ENCODE peak calls at places on chromosomes 4 and X, in seven cellular contexts. O is A673, T is dermis microvascular lymphatic vessel endothelial cell, U is AML-193, B is AG20443, K is GM19239, E is AG09319. H is an unnamed sample.

GRCh38 chr4:185470503-185471195 is 884 bp downstream of the CCDC110 start:
- DNase-seq in O (peak), T (no peak), U (no peak), B (peak), K (no peak), E (no peak), H (peak)

GRCh38 chr4:4425119-4425690 is 38.3 kb downstream of the NSG1 start:
- DNase-seq in O (no peak), T (no peak), U (no peak), B (no peak), K (no peak), E (no peak), H (peak)

GRCh38 chr4:40848981-40849380 is 99.2 kb downstream of the NSUN7 start:
- DNase-seq in O (no peak), T (no peak), U (no peak), B (no peak), K (no peak), E (no peak), H (no peak)

GRCh38 chr4:41359069-41359769 is 102.5 kb downstream of the UCHL1 start:
- DNase-seq in O (peak), T (no peak), U (no peak), B (no peak), K (no peak), E (no peak), H (no peak)

GRCh38 chrX:149638860-149639259 is 7.3 kb upstream of the TMEM185A start:
- DNase-seq in O (no peak), T (no peak), U (no peak), B (peak), K (no peak), E (no peak), H (no peak)

GRCh38 chrX:69182818-69183375 is 17.6 kb upstream of the PJA1 start:
- DNase-seq in O (peak), T (no peak), U (no peak), B (no peak), K (no peak), E (no peak), H (no peak)

GRCh38 chrX:130173190-130173895 is 1.6 kb downstream of the RAB33A start:
- DNase-seq in O (no peak), T (no peak), U (peak), B (peak), K (no peak), E (peak), H (peak)

GRCh38 chr4:41977709-41978108 is 3.8 kb upstream of the DCAF4L1 start:
- DNase-seq in O (no peak), T (no peak), U (peak), B (peak), K (no peak), E (no peak), H (no peak)

GRCh38 chr4:139440971-139441370 is 12.9 kb upstream of the RAB33B start:
- DNase-seq in O (no peak), T (no peak), U (no peak), B (no peak), K (no peak), E (no peak), H (no peak)

GRCh38 chr4:77917075-77917474 is 54.4 kb downstream of the MRPL1 start:
- DNase-seq in O (no peak), T (no peak), U (no peak), B (no peak), K (no peak), E (no peak), H (no peak)

GRCh38 chrX:51192104-51192503 is 140.5 kb upstream of the NUDT10 start:
- DNase-seq in O (no peak), T (no peak), U (no peak), B (no peak), K (no peak), E (no peak), H (no peak)

GRCh38 chrX:15151267-15152196 is 118.4 kb downstream of the ASB9 start:
- DNase-seq in O (no peak), T (no peak), U (no peak), B (no peak), K (no peak), E (no peak), H (no peak)

GRCh38 chrX:136209016-136209738 is 42.0 kb downstream of the MAP7D3 start:
- DNase-seq in O (peak), T (no peak), U (no peak), B (peak), K (no peak), E (no peak), H (peak)

GRCh38 chr4:21790437-21791029 is 158.0 kb downstream of the KCNIP4 start:
- DNase-seq in O (peak), T (peak), U (peak), B (no peak), K (no peak), E (no peak), H (no peak)

GRCh38 chrX:47169726-47170515 is 23.7 kb upstream of the UBA1 start:
- DNase-seq in O (no peak), T (no peak), U (no peak), B (peak), K (no peak), E (no peak), H (peak)

GRCh38 chr4:121220698-121221097 is 56.6 kb upstream of the TNIP3 start:
- DNase-seq in O (peak), T (no peak), U (no peak), B (no peak), K (no peak), E (no peak), H (no peak)

GRCh38 chr4:107408968-107409367 is 311.1 kb downstream of the PAPSS1 start:
- DNase-seq in O (no peak), T (no peak), U (no peak), B (no peak), K (no peak), E (no peak), H (no peak)

GRCh38 chr4:125254111-125254510 is 60.6 kb upstream of the FAT4 start:
- DNase-seq in O (no peak), T (no peak), U (no peak), B (peak), K (no peak), E (no peak), H (no peak)

GRCh38 chrX:133958997-133959688 is 26.3 kb downstream of the GPC3 start:
- DNase-seq in O (no peak), T (no peak), U (no peak), B (no peak), K (no peak), E (no peak), H (no peak)

GRCh38 chr4:98802673-98803286 is 126.2 kb downstream of the EIF4E start:
- DNase-seq in O (peak), T (no peak), U (no peak), B (no peak), K (no peak), E (no peak), H (no peak)

GRCh38 chr4:159520074-159520473 is 417.2 kb downstream of the RAPGEF2 start:
- DNase-seq in O (no peak), T (no peak), U (no peak), B (no peak), K (no peak), E (no peak), H (no peak)

GRCh38 chrX:153600032-153600373 is 1.1 kb upstream of the CCNQ start:
- DNase-seq in O (no peak), T (no peak), U (no peak), B (no peak), K (no peak), E (no peak), H (no peak)

GRCh38 chr4:53189011-53189410 is 176.8 kb downstream of the SCFD2 start:
- DNase-seq in O (no peak), T (no peak), U (no peak), B (peak), K (no peak), E (peak), H (no peak)

GRCh38 chr4:25863347-25863784 is 578 bp upstream of the SEL1L3 start:
- DNase-seq in O (no peak), T (no peak), U (no peak), B (no peak), K (no peak), E (no peak), H (no peak)

GRCh38 chr4:23856630-23857029 is 33.2 kb downstream of the PPARGC1A start:
- DNase-seq in O (no peak), T (no peak), U (no peak), B (no peak), K (no peak), E (no peak), H (no peak)

GRCh38 chr4:76926841-76927240 is 22.7 kb upstream of the SEPTIN11 start:
- DNase-seq in O (no peak), T (no peak), U (no peak), B (no peak), K (no peak), E (no peak), H (no peak)